ENCODE peak calls at places on chromosomes 16 and 17, in six cellular contexts. One of them, this sample, is unnamed.

GRCh38 chr16:84058664-84059063 is 16.1 kb upstream of the SLC38A8 start:
- DNase-seq in ovary: no peak
- DNase-seq in tibial nerve: no peak
- DNase-seq in GM06990: no peak
- DNase-seq in cardiac fibroblast: no peak
- DNase-seq in GM23338: no peak
- DNase-seq in this sample: no peak

GRCh38 chr17:74455025-74455585 is 11.3 kb upstream of the CD300A start:
- DNase-seq in GM23338: peak
- DNase-seq in cardiac fibroblast: no peak
- DNase-seq in GM06990: no peak
- DNase-seq in tibial nerve: no peak
- DNase-seq in ovary: peak
- DNase-seq in this sample: no peak

GRCh38 chr16:71927383-71927782 is 32.1 kb downstream of the IST1 start:
- DNase-seq in GM23338: no peak
- DNase-seq in ovary: peak
- DNase-seq in cardiac fibroblast: peak
- DNase-seq in GM06990: no peak
- DNase-seq in tibial nerve: peak
- DNase-seq in this sample: no peak

GRCh38 chr16:75942351-75942750 is 216.1 kb upstream of the CPHXL start:
- DNase-seq in GM23338: no peak
- DNase-seq in cardiac fibroblast: no peak
- DNase-seq in GM06990: no peak
- DNase-seq in tibial nerve: no peak
- DNase-seq in ovary: no peak
- DNase-seq in this sample: no peak

GRCh38 chr17:10768766-10769383 is 35.0 kb downstream of the TMEM238L start:
- DNase-seq in GM06990: no peak
- DNase-seq in ovary: no peak
- DNase-seq in GM23338: no peak
- DNase-seq in tibial nerve: no peak
- DNase-seq in cardiac fibroblast: no peak
- DNase-seq in this sample: no peak

GRCh38 chr16:75420987-75421819 is 12.1 kb downstream of the CFDP1 start:
- DNase-seq in cardiac fibroblast: peak
- DNase-seq in tibial nerve: peak
- DNase-seq in GM06990: no peak
- DNase-seq in ovary: peak
- DNase-seq in GM23338: peak
- DNase-seq in this sample: no peak

GRCh38 chr17:69246726-69247375 is 18.2 kb upstream of the ABCA10 start:
- DNase-seq in tibial nerve: no peak
- DNase-seq in cardiac fibroblast: peak
- DNase-seq in GM23338: peak
- DNase-seq in GM06990: no peak
- DNase-seq in ovary: no peak
- DNase-seq in this sample: peak

GRCh38 chr17:41004397-41004796 is 4.5 kb downstream of the KRTAP3-1 start:
- DNase-seq in GM06990: no peak
- DNase-seq in ovary: no peak
- DNase-seq in tibial nerve: no peak
- DNase-seq in GM23338: no peak
- DNase-seq in cardiac fibroblast: no peak
- DNase-seq in this sample: no peak

GRCh38 chr16:68116256-68116853 is 31.2 kb downstream of the NFATC3 start:
- DNase-seq in ovary: no peak
- DNase-seq in tibial nerve: no peak
- DNase-seq in cardiac fibroblast: peak
- DNase-seq in GM23338: no peak
- DNase-seq in GM06990: no peak
- DNase-seq in this sample: peak

GRCh38 chr16:14003119-14003570 is 68.0 kb upstream of the MRTFB start:
- DNase-seq in tibial nerve: no peak
- DNase-seq in cardiac fibroblast: peak
- DNase-seq in ovary: peak
- DNase-seq in GM23338: peak
- DNase-seq in GM06990: no peak
- DNase-seq in this sample: no peak

GRCh38 chr17:50806141-50806643 is 29.2 kb upstream of the WFIKKN2 start:
- DNase-seq in GM06990: no peak
- DNase-seq in tibial nerve: no peak
- DNase-seq in cardiac fibroblast: peak
- DNase-seq in GM23338: peak
- DNase-seq in ovary: no peak
- DNase-seq in this sample: no peak

GRCh38 chr17:33303254-33303653 is 10.2 kb upstream of the ASIC2 start:
- DNase-seq in cardiac fibroblast: no peak
- DNase-seq in tibial nerve: no peak
- DNase-seq in GM23338: no peak
- DNase-seq in GM06990: no peak
- DNase-seq in ovary: no peak
- DNase-seq in this sample: no peak

GRCh38 chr16:1296688-1297412 is 12.6 kb upstream of the UBE2I start:
- DNase-seq in ovary: no peak
- DNase-seq in cardiac fibroblast: peak
- DNase-seq in GM23338: no peak
- DNase-seq in GM06990: no peak
- DNase-seq in tibial nerve: no peak
- DNase-seq in this sample: no peak

GRCh38 chr17:40608061-40608581 is 39.5 kb downstream of the SMARCE1 start:
- DNase-seq in ovary: no peak
- DNase-seq in GM06990: no peak
- DNase-seq in tibial nerve: no peak
- DNase-seq in cardiac fibroblast: no peak
- DNase-seq in GM23338: no peak
- DNase-seq in this sample: no peak

GRCh38 chr16:1612320-1613111 is at the start of gene CRAMP1:
- DNase-seq in GM06990: peak
- DNase-seq in tibial nerve: no peak
- DNase-seq in cardiac fibroblast: peak
- DNase-seq in ovary: no peak
- DNase-seq in GM23338: peak
- DNase-seq in this sample: peak

GRCh38 chr16:23836404-23837291 is 865 bp downstream of the PRKCB start:
- DNase-seq in GM23338: peak
- DNase-seq in tibial nerve: no peak
- DNase-seq in ovary: no peak
- DNase-seq in GM06990: peak
- DNase-seq in cardiac fibroblast: no peak
- DNase-seq in this sample: peak

GRCh38 chr17:19753661-19754463 is 5.8 kb upstream of the ALDH3A1 start:
- DNase-seq in GM06990: no peak
- DNase-seq in ovary: no peak
- DNase-seq in cardiac fibroblast: no peak
- DNase-seq in tibial nerve: no peak
- DNase-seq in GM23338: peak
- DNase-seq in this sample: no peak

GRCh38 chr16:29148867-29149272 is 164.0 kb downstream of the LAT start:
- DNase-seq in cardiac fibroblast: no peak
- DNase-seq in tibial nerve: no peak
- DNase-seq in ovary: no peak
- DNase-seq in GM06990: no peak
- DNase-seq in GM23338: no peak
- DNase-seq in this sample: peak

GRCh38 chr17:17122781-17123483 is 80.7 kb downstream of the MPRIP start:
- DNase-seq in GM06990: no peak
- DNase-seq in GM23338: no peak
- DNase-seq in ovary: no peak
- DNase-seq in cardiac fibroblast: no peak
- DNase-seq in tibial nerve: no peak
- DNase-seq in this sample: no peak

GRCh38 chr17:57034807-57035754 is 50.0 kb upstream of the AKAP1 start:
- DNase-seq in GM23338: no peak
- DNase-seq in GM06990: no peak
- DNase-seq in ovary: no peak
- DNase-seq in tibial nerve: no peak
- DNase-seq in cardiac fibroblast: no peak
- DNase-seq in this sample: no peak

GRCh38 chr17:63955232-63955631 is 17.5 kb downstream of the SCN4A start:
- DNase-seq in cardiac fibroblast: no peak
- DNase-seq in ovary: no peak
- DNase-seq in tibial nerve: no peak
- DNase-seq in GM23338: no peak
- DNase-seq in GM06990: no peak
- DNase-seq in this sample: no peak

GRCh38 chr16:2486645-2487516 is 12.0 kb downstream of the TBC1D24 start:
- DNase-seq in GM23338: no peak
- DNase-seq in tibial nerve: no peak
- DNase-seq in ovary: no peak
- DNase-seq in GM06990: peak
- DNase-seq in cardiac fibroblast: no peak
- DNase-seq in this sample: peak

GRCh38 chr16:59698341-59698979 is 964.3 kb upstream of the GOT2 start:
- DNase-seq in GM06990: no peak
- DNase-seq in cardiac fibroblast: peak
- DNase-seq in ovary: no peak
- DNase-seq in GM23338: no peak
- DNase-seq in tibial nerve: no peak
- DNase-seq in this sample: no peak

GRCh38 chr16:627458-628239 is 3.1 kb upstream of the WFIKKN1 start:
- DNase-seq in cardiac fibroblast: no peak
- DNase-seq in GM06990: no peak
- DNase-seq in GM23338: no peak
- DNase-seq in tibial nerve: no peak
- DNase-seq in ovary: peak
- DNase-seq in this sample: no peak

GRCh38 chr16:84044108-84044488 is 1.5 kb upstream of the SLC38A8 start:
- DNase-seq in tibial nerve: no peak
- DNase-seq in ovary: no peak
- DNase-seq in cardiac fibroblast: peak
- DNase-seq in GM23338: peak
- DNase-seq in GM06990: no peak
- DNase-seq in this sample: no peak

GRCh38 chr17:40124279-40125141 is 2.7 kb downstream of the MSL1 start:
- DNase-seq in ovary: no peak
- DNase-seq in GM06990: no peak
- DNase-seq in cardiac fibroblast: peak
- DNase-seq in GM23338: peak
- DNase-seq in tibial nerve: peak
- DNase-seq in this sample: no peak

GRCh38 chr17:41967921-41968578 is 1.5 kb downstream of the CNP start:
- DNase-seq in GM23338: no peak
- DNase-seq in ovary: peak
- DNase-seq in tibial nerve: no peak
- DNase-seq in GM06990: peak
- DNase-seq in cardiac fibroblast: no peak
- DNase-seq in this sample: no peak

GRCh38 chr17:11204991-11205390 is 36.0 kb upstream of the SHISA6 start:
- DNase-seq in GM23338: no peak
- DNase-seq in cardiac fibroblast: no peak
- DNase-seq in ovary: no peak
- DNase-seq in GM06990: no peak
- DNase-seq in tibial nerve: no peak
- DNase-seq in this sample: no peak

GRCh38 chr17:82502207-82502606 is 17.3 kb upstream of the FOXK2 start:
- DNase-seq in GM23338: no peak
- DNase-seq in tibial nerve: no peak
- DNase-seq in cardiac fibroblast: peak
- DNase-seq in GM06990: no peak
- DNase-seq in ovary: no peak
- DNase-seq in this sample: no peak

GRCh38 chr16:69187891-69188451 is 1.0 kb downstream of the SNTB2 start:
- DNase-seq in cardiac fibroblast: peak
- DNase-seq in GM23338: peak
- DNase-seq in GM06990: no peak
- DNase-seq in tibial nerve: peak
- DNase-seq in ovary: peak
- DNase-seq in this sample: peak

GRCh38 chr17:56914641-56915263 is 903 bp upstream of the TRIM25 start:
- DNase-seq in GM23338: no peak
- DNase-seq in ovary: no peak
- DNase-seq in tibial nerve: no peak
- DNase-seq in cardiac fibroblast: peak
- DNase-seq in GM06990: no peak
- DNase-seq in this sample: no peak

GRCh38 chr16:10668322-10669045 is 26.2 kb downstream of the TEKT5 start:
- DNase-seq in ovary: no peak
- DNase-seq in tibial nerve: no peak
- DNase-seq in GM06990: peak
- DNase-seq in cardiac fibroblast: peak
- DNase-seq in GM23338: peak
- DNase-seq in this sample: peak
- TF ChIP-seq CTCF in ovary: no peak
- TF ChIP-seq CTCF in tibial nerve: peak
- TF ChIP-seq CTCF in GM06990: peak
- TF ChIP-seq CTCF in cardiac fibroblast: peak
- TF ChIP-seq CTCF in GM23338: peak
- TF ChIP-seq CTCF in this sample: peak

GRCh38 chr16:50025544-50025931 is 513 bp downstream of the CNEP1R1 start:
- DNase-seq in GM23338: no peak
- DNase-seq in tibial nerve: no peak
- DNase-seq in GM06990: peak
- DNase-seq in cardiac fibroblast: peak
- DNase-seq in ovary: peak
- DNase-seq in this sample: peak

GRCh38 chr16:50023626-50024025 is 1.4 kb upstream of the CNEP1R1 start:
- DNase-seq in GM06990: no peak
- DNase-seq in cardiac fibroblast: no peak
- DNase-seq in ovary: no peak
- DNase-seq in GM23338: no peak
- DNase-seq in tibial nerve: no peak
- DNase-seq in this sample: no peak

GRCh38 chr16:50024684-50025543 is at the start of gene CNEP1R1:
- DNase-seq in ovary: peak
- DNase-seq in tibial nerve: peak
- DNase-seq in GM06990: peak
- DNase-seq in GM23338: peak
- DNase-seq in cardiac fibroblast: peak
- DNase-seq in this sample: peak

GRCh38 chr16:50024207-50024606 is 818 bp upstream of the CNEP1R1 start:
- DNase-seq in cardiac fibroblast: no peak
- DNase-seq in tibial nerve: no peak
- DNase-seq in GM23338: no peak
- DNase-seq in ovary: no peak
- DNase-seq in GM06990: no peak
- DNase-seq in this sample: no peak

GRCh38 chr16:50021509-50021908 is 3.5 kb upstream of the CNEP1R1 start:
- DNase-seq in ovary: no peak
- DNase-seq in GM23338: peak
- DNase-seq in tibial nerve: no peak
- DNase-seq in GM06990: no peak
- DNase-seq in cardiac fibroblast: peak
- DNase-seq in this sample: peak
- TF ChIP-seq CTCF in ovary: no peak
- TF ChIP-seq CTCF in GM23338: peak
- TF ChIP-seq CTCF in tibial nerve: no peak
- TF ChIP-seq CTCF in GM06990: peak
- TF ChIP-seq CTCF in cardiac fibroblast: peak
- TF ChIP-seq CTCF in this sample: peak

GRCh38 chr16:66508261-66508913 is 41.5 kb downstream of the TK2 start:
- DNase-seq in tibial nerve: no peak
- DNase-seq in GM06990: no peak
- DNase-seq in GM23338: no peak
- DNase-seq in ovary: peak
- DNase-seq in cardiac fibroblast: peak
- DNase-seq in this sample: peak
- TF ChIP-seq CTCF in tibial nerve: no peak
- TF ChIP-seq CTCF in GM06990: no peak
- TF ChIP-seq CTCF in GM23338: no peak
- TF ChIP-seq CTCF in ovary: no peak
- TF ChIP-seq CTCF in cardiac fibroblast: no peak
- TF ChIP-seq CTCF in this sample: peak

GRCh38 chr17:79568661-79569060 is 42.2 kb downstream of the RBFOX3 start:
- DNase-seq in GM23338: no peak
- DNase-seq in GM06990: no peak
- DNase-seq in cardiac fibroblast: no peak
- DNase-seq in tibial nerve: no peak
- DNase-seq in ovary: no peak
- DNase-seq in this sample: no peak
- TF ChIP-seq CTCF in GM23338: no peak
- TF ChIP-seq CTCF in GM06990: no peak
- TF ChIP-seq CTCF in cardiac fibroblast: no peak
- TF ChIP-seq CTCF in tibial nerve: no peak
- TF ChIP-seq CTCF in ovary: no peak
- TF ChIP-seq CTCF in this sample: no peak

This sample was measured in GM13977.